ENCODE peak calls at places on chromosomes 16 and 17, in six cellular contexts. I, B, L, F, V and E are unnamed samples.
A peak's percentile ranks its signal among the peaks of the same experiment; 100 is the strongest.

GRCh38 chr16:630024-630814 is 566 bp upstream of the WFIKKN1 start:
- DNase-seq in I (no peak), L (no peak), F (no peak), V (no peak), B (no peak), E (no peak)

GRCh38 chr16:24975428-24975889 is 39.7 kb downstream of the ARHGAP17 start:
- DNase-seq in B (no peak), I (no peak), L (no peak), F (no peak), V (no peak), E (peak; percentile 21)

GRCh38 chr17:77847211-77848085 is 111.1 kb upstream of the TNRC6C start:
- DNase-seq in L (no peak), F (no peak), V (no peak), B (no peak), I (no peak), E (no peak)

GRCh38 chr17:17904171-17905035 is 67.6 kb upstream of the SREBF1 start:
- DNase-seq in F (no peak), B (no peak), V (no peak), L (no peak), I (no peak), E (no peak)

GRCh38 chr16:86581458-86581857 is 3.1 kb downstream of the FOXL1 start:
- DNase-seq in B (no peak), I (no peak), F (no peak), L (no peak), V (no peak), E (no peak)

GRCh38 chr16:55369151-55369550 is 45.1 kb downstream of the IRX6 start:
- DNase-seq in B (no peak), L (no peak), I (no peak), V (no peak), F (no peak), E (no peak)

GRCh38 chr17:74815671-74816370 is 39.7 kb upstream of the NAT9 start:
- DNase-seq in F (no peak), B (peak; percentile 47), V (no peak), I (peak; percentile 54), L (no peak), E (no peak)

GRCh38 chr17:4796550-4796915 is 569 bp downstream of the PSMB6 start:
- DNase-seq in B (peak; percentile 52), L (no peak), F (no peak), V (no peak), I (peak; percentile 59), E (peak; percentile 49)

GRCh38 chr16:27572711-27573110 is 22.8 kb downstream of the KATNIP start:
- DNase-seq in I (no peak), B (no peak), L (no peak), V (no peak), F (no peak), E (no peak)

GRCh38 chr16:14036869-14037268 is 34.2 kb upstream of the MRTFB start:
- DNase-seq in B (no peak), V (peak; percentile 52), F (no peak), I (no peak), L (no peak), E (no peak)

GRCh38 chr17:32688221-32688620 is 188.7 kb downstream of the MYO1D start:
- DNase-seq in V (no peak), B (no peak), L (no peak), I (no peak), F (no peak), E (no peak)

GRCh38 chr17:3687949-3688614 is 7.9 kb downstream of the P2RX5 start:
- DNase-seq in L (no peak), F (no peak), I (no peak), V (no peak), B (peak; percentile 13), E (no peak)

GRCh38 chr17:69773081-69773480 is 301.9 kb upstream of the KCNJ16 start:
- DNase-seq in F (no peak), V (no peak), L (no peak), B (no peak), I (no peak), E (no peak)

GRCh38 chr16:57349212-57350031 is 9.2 kb upstream of the CCL22 start:
- DNase-seq in L (peak; percentile 24), I (no peak), F (no peak), B (no peak), V (no peak), E (no peak)

GRCh38 chr16:52191533-52192134 is 355.3 kb downstream of the TOX3 start:
- DNase-seq in V (peak; percentile 24), F (peak; percentile 86), B (peak; percentile 71), L (peak; percentile 9), I (peak; percentile 72), E (peak; percentile 80)

GRCh38 chr17:79960788-79961522 is 74.7 kb downstream of the TBC1D16 start:
- DNase-seq in B (no peak), I (no peak), L (no peak), F (no peak), V (no peak), E (no peak)

GRCh38 chr17:15361151-15361550 is 19.8 kb upstream of the TEKT3 start:
- DNase-seq in I (no peak), L (no peak), B (no peak), F (no peak), V (no peak), E (no peak)

GRCh38 chr16:87129771-87130170 is 187.4 kb downstream of the C16orf95 start:
- DNase-seq in L (no peak), I (no peak), V (peak; percentile 22), B (no peak), F (no peak), E (peak; percentile 39)

GRCh38 chr17:61486135-61487120 is 34.2 kb downstream of the TBX4 start:
- DNase-seq in L (no peak), B (peak; percentile 82), F (no peak), V (no peak), I (peak; percentile 78), E (no peak)

GRCh38 chr17:979539-980405 is at the start of gene NXN:
- DNase-seq in I (peak; percentile 97), L (peak; percentile 80), F (peak; percentile 62), V (no peak), B (peak; percentile 93), E (peak; percentile 82)

GRCh38 chr17:2120550-2121335 is 65.8 kb downstream of the HIC1 start:
- DNase-seq in I (no peak), B (no peak), F (no peak), V (peak; percentile 77), L (no peak), E (no peak)

GRCh38 chr16:85567101-85567866 is 45.8 kb upstream of the GSE1 start:
- DNase-seq in F (peak; percentile 50), L (no peak), B (no peak), V (no peak), I (no peak), E (no peak)

GRCh38 chr16:1197237-1197866 is 27.7 kb downstream of the TPSG1 start:
- DNase-seq in L (no peak), B (no peak), I (no peak), F (no peak), V (no peak), E (no peak)